ENCODE peak calls at places on chromosomes 6 and 20, in six cellular contexts. R is K562, S is GM12878, C is HCT116, P is SK-N-SH, Q is HepG2. X is an unnamed sample.

GRCh38 chr6:18215436-18215835 is 48.9 kb downstream of the DEK start:
- DNase-seq in R (no peak), Q (no peak), S (no peak), P (no peak), C (no peak), X (no peak)

GRCh38 chr6:90610671-90611542 is 24.0 kb upstream of the MAP3K7 start:
- DNase-seq in S (no peak), C (no peak), R (peak), P (peak), Q (no peak), X (peak)

GRCh38 chr6:46491201-46491788 is at the start of gene RCAN2:
- DNase-seq in Q (peak), P (peak), C (peak), S (no peak), R (peak), X (peak)

GRCh38 chr6:148166339-148166949 is 176.2 kb upstream of the SASH1 start:
- DNase-seq in P (peak), R (peak), S (no peak), Q (peak), C (peak), X (peak)

GRCh38 chr20:18094191-18094590 is 36.5 kb upstream of the OVOL2 start:
- DNase-seq in Q (no peak), R (no peak), P (no peak), S (no peak), C (no peak), X (no peak)

GRCh38 chr6:47103931-47104330 is 61.8 kb upstream of the ADGRF1 start:
- DNase-seq in S (no peak), Q (no peak), P (no peak), C (no peak), R (no peak), X (no peak)

GRCh38 chr20:63955846-63956663 is at the start of gene UCKL1:
- DNase-seq in C (peak), Q (peak), R (peak), S (no peak), P (peak), X (peak)

GRCh38 chr6:42212442-42212841 is 5.2 kb downstream of the MRPS10 start:
- DNase-seq in Q (no peak), S (no peak), C (no peak), R (no peak), P (no peak), X (no peak)

GRCh38 chr20:11807070-11807741 is 110.5 kb upstream of the BTBD3 start:
- DNase-seq in C (no peak), S (no peak), R (no peak), P (no peak), Q (no peak), X (no peak)

GRCh38 chr6:39208233-39208720 is 21.0 kb downstream of the KCNK5 start:
- DNase-seq in Q (no peak), R (no peak), C (no peak), P (no peak), S (no peak), X (no peak)

GRCh38 chr6:43231735-43232450 is 2.6 kb upstream of the DNPH1 start:
- DNase-seq in P (no peak), C (no peak), Q (no peak), S (no peak), R (no peak), X (no peak)

GRCh38 chr6:159094444-159095252 is 49.9 kb upstream of the TAGAP start:
- DNase-seq in P (no peak), R (no peak), C (no peak), Q (no peak), S (no peak), X (no peak)

GRCh38 chr20:3222635-3223600 is 13.6 kb downstream of the ITPA start:
- DNase-seq in P (no peak), R (no peak), Q (peak), S (no peak), C (no peak), X (peak)

GRCh38 chr20:33650753-33651561 is 11.2 kb upstream of the C20orf144 start:
- DNase-seq in Q (no peak), R (no peak), C (no peak), S (no peak), P (no peak), X (no peak)

GRCh38 chr6:5701086-5701661 is 305.6 kb downstream of the NRN1 start:
- DNase-seq in R (no peak), S (no peak), C (no peak), Q (no peak), P (no peak), X (no peak)

GRCh38 chr20:38147751-38148150 is 17.3 kb downstream of the TGM2 start:
- DNase-seq in S (no peak), R (no peak), Q (no peak), C (no peak), P (no peak), X (no peak)

GRCh38 chr6:75167851-75168250 is 38.0 kb downstream of the COL12A1 start:
- DNase-seq in S (no peak), P (no peak), C (no peak), Q (no peak), R (no peak), X (no peak)

GRCh38 chr20:32792316-32792715 is 27.4 kb upstream of the MAPRE1 start:
- DNase-seq in Q (peak), R (peak), P (no peak), S (peak), C (no peak), X (peak)

GRCh38 chr6:33585403-33586107 is 5.5 kb upstream of the BAK1 start:
- DNase-seq in S (peak), P (peak), C (peak), Q (peak), R (peak), X (peak)
- TF ChIP-seq POLR2AphosphoS5 in S (peak), P (no peak), C (no peak), Q (no peak), R (no peak), X (no peak)

DNA sequence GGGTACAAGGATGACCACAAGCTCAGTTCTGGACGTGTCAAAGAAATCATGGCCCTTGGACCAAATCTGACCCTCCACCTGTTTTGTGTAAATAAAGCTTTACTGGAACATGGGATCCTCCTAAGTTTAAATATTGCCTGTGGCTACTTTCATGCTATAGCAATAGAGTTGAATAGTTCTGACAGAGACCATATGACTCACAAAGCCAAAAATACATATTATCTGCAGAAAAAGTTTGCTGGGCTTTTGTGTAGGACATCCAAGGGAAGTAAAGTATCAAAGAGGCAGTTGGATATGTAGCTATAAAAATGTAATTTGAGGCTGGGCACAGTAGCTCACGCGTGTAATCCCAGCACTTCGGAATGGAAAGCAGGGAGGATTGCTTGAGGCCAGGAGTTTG is 78.9 kb downstream of the TOX2 start:
- DNase-seq in C (no peak), S (no peak), P (no peak), Q (no peak), R (no peak), X (no peak)
- TF ChIP-seq REST in C (no peak), S (no peak), P (no peak), Q (no peak), R (no peak), X (no peak)

DNA sequence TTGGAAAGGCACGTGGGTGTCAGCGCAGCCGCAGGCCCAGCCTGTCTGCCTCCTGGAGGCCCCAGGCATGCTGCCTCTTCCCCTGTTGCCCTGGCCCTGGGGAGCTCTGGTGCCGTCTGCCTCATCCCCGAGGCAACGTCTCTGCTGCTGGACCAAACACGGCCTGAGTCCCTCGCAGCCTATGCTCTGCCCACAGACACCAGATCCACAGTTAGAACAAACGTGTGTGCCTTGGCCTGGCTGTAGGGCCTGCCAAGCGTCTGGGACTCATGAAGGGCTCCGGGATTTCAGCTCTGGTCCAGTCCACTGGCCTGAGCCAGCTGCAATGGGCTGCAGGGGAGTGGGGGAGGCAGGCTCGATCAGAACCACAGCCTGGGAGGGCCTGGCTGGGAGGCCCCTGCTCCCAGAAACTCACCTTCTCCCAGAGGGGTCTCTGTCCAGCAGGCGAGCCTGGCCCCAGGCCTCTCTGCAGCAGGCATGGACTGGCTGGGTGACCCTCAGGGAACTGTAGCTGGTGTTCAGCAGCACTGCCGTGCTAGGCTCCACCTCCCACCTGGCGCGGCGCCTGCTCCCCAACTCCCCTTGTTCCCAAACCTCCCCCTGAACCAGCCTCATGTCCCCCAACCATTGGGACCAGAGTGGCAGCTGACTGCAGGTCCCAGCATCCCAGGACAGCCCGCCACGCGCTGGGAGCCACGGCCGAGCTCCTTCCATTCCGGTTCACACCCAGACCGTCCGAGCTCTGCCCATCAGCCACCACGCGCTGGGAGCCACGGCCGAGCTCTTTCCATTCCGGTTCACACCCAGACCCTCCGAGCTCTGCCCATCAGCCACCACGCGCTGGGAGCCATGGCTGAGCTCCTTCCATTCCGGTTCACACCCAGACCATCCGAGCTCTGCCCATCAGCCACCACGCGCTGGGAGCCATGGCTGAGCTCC is 197.0 kb downstream of the DLL1 start:
- DNase-seq in S (no peak), P (no peak), C (no peak), R (no peak), Q (no peak), X (no peak)
- H3K4me2 ChIP-seq in S (no peak), P (no peak), C (no peak), R (no peak), Q (no peak), X (no peak)

DNA sequence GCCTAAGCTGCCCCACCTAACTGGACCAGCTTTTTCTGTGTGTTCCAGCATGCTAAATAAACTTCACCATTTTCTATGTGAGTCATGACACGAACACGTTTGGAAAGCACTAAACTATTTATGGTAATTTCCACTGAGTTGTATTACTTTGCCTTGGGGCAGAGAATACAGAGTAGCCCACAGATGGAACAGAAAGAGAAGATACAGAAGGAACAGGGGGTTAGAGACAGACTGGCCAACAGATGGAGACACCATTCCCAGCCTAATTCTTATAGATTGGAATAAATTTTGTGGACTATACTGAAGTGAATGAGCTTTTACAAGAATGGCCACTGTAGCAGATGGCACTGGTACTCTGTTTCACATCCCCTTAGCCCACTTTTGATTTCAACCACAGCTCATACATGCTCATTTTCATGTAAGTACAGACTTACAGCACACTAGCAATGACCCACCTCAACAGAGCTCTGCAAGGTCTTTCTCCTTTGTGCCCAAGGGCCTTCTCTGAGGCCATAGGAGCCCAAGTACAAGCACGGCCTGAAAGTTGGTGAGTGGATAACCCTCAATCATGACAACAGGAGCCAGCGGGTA is 13.1 kb upstream of the NT5DC1 start:
- DNase-seq in P (no peak), C (no peak), Q (no peak), S (peak), R (no peak), X (no peak)
- TF ChIP-seq POLR2AphosphoS5 in P (no peak), C (no peak), Q (no peak), S (peak), R (no peak), X (no peak)

GRCh38 chr6:154614641-154615040 is 104.2 kb upstream of the CNKSR3 start:
- DNase-seq in R (no peak), C (no peak), S (no peak), Q (no peak), P (no peak), X (no peak)

GRCh38 chr6:154617175-154617574 is 106.7 kb upstream of the CNKSR3 start:
- DNase-seq in C (no peak), Q (no peak), R (no peak), S (no peak), P (no peak), X (no peak)

GRCh38 chr6:154613137-154613676 is 102.7 kb upstream of the CNKSR3 start:
- DNase-seq in P (no peak), C (no peak), R (peak), Q (no peak), S (no peak), X (no peak)

GRCh38 chr6:154614101-154614500 is 103.6 kb upstream of the CNKSR3 start:
- DNase-seq in C (no peak), Q (no peak), R (no peak), S (no peak), P (no peak), X (no peak)

DNA sequence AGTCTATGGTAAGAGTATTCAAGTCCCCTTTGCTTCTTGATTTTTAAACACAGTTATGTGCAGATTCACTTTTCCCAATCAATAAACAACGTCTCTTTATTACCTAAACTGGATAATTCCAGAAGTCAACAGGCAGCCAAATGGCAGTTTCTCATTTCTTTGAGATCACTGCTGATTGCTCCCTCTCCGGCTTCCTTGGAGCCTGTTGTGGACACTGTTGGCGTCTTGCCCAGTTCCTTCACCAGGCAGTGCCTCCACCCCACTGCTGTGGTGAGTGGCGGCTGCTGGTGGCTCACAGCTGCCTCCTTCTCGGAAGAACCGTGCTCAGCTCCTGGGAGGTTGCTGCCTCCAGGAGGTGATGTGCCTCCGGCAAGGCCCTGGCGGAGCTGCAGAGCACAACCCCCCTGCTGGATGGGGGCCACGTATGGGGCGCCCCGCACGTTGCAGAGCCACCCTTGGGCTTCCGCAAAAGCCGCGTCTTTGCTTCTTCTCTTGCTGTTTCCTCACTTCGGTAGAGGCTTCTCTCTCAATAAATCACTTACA is 105.1 kb upstream of the CNKSR3 start:
- DNase-seq in S (no peak), C (peak), P (peak), R (peak), Q (peak), X (peak)
- TF ChIP-seq REST in S (no peak), C (no peak), P (no peak), R (peak), Q (no peak), X (no peak)

DNA sequence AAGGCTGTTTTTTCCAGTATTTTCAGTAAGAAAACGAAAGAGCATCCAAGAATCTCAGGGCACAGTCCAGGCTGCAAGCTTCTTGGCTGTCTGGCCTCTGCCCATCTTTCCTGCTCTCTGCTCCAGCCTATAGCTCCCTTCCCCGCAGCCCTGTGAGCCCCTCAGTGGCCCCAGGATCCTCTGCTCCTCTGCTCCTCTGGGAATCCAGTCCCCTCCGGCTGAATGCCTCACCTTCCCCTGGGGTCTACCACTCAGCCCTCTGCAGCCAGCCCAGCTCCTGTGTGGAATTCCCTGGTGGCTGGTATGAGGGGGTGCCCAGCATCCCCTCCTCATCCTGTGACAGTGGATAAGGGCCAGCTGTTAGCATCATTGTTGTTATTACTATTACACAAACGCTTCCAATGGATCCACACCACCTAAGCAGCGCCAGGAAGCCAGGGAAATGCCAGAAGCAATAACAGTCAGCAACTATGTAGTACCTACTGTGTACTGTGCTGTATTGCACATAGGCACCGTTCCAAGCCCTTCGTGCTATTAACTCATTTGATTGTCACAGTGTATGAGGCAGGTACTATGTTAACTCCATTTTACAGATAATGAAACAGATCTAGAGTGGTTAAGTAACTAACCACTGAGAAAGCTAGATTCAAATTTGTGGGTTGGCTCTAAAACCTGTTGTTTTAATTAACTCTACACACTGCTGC is 60.2 kb upstream of the PTPN1 start:
- DNase-seq in P (no peak), Q (no peak), C (no peak), R (no peak), S (peak), X (no peak)
- H3K4me2 ChIP-seq in P (no peak), Q (peak), C (no peak), R (no peak), S (peak), X (no peak)

GRCh38 chr6:160247457-160247883 is 11.2 kb downstream of the SLC22A2 start:
- DNase-seq in C (no peak), R (no peak), S (no peak), P (no peak), Q (no peak), X (no peak)

GRCh38 chr6:160253242-160253641 is 5.4 kb downstream of the SLC22A2 start:
- DNase-seq in Q (no peak), P (no peak), C (no peak), R (no peak), S (no peak), X (no peak)

GRCh38 chr6:160248538-160248937 is 10.1 kb downstream of the SLC22A2 start:
- DNase-seq in P (no peak), S (no peak), Q (no peak), R (no peak), C (no peak), X (no peak)

GRCh38 chr6:160252073-160252809 is 6.4 kb downstream of the SLC22A2 start:
- DNase-seq in R (no peak), Q (no peak), S (no peak), C (no peak), P (no peak), X (no peak)

DNA sequence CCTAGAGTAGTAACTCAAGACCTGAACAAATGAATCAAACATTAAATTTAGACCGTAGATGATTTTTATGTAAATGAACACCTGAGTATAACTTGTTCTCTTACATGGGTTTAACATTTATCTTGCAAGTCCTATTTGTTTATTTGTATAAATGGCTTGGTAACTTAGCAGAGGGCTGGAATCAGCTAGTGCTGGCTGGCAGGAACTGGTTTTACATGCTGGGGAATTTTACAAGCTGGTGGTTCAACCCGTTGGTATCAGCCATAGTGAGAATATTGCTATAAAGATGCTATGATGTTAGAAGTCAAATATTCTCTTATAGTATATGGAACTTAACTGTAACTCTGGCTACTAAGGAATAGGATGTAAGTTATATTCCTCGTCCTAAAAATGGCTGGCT is 8.9 kb downstream of the SLC22A2 start:
- DNase-seq in P (no peak), Q (no peak), R (no peak), C (no peak), S (no peak), X (no peak)
- TF ChIP-seq POLR2AphosphoS5 in P (no peak), Q (no peak), R (no peak), C (no peak), S (no peak), X (no peak)

GRCh38 chr6:28896505-28897392 is 27.0 kb downstream of the TRIM27 start:
- DNase-seq in C (peak), P (peak), R (peak), S (no peak), Q (peak), X (peak)
- TF ChIP-seq REST in C (no peak), P (no peak), R (peak), S (no peak), Q (no peak), X (no peak)